ENCODE peak calls at places on chromosomes 13 and 19, in four cellular contexts. D is SK-N-DZ; S is activated CD4-positive, CD25-positive, alpha-beta regulatory T cell; R is HFF-Myc. V is an unnamed sample.

GRCh38 chr19:887072-887471 is 5.9 kb downstream of the MED16 start:
- DNase-seq in D (no peak), S (no peak), R (peak), V (no peak)

GRCh38 chr19:46209051-46209450 is 20.5 kb upstream of the IGFL1 start:
- DNase-seq in D (no peak), S (no peak), R (no peak), V (no peak)

GRCh38 chr13:39577833-39578232 is 25.2 kb downstream of the LHFPL6 start:
- DNase-seq in D (peak), S (no peak), R (no peak), V (no peak)

GRCh38 chr13:113990321-113990837 is 16.5 kb upstream of the C13orf46 start:
- DNase-seq in D (no peak), S (no peak), R (no peak), V (no peak)

GRCh38 chr13:49627831-49628652 is at the start of gene ARL11:
- DNase-seq in D (peak), S (peak), R (no peak), V (no peak)

GRCh38 chr13:30255696-30256095 is 51.7 kb downstream of the KATNAL1 start:
- DNase-seq in D (no peak), S (no peak), R (no peak), V (no peak)

GRCh38 chr19:42255766-42256750 is 1.1 kb upstream of the ERF start:
- DNase-seq in D (peak), S (no peak), R (no peak), V (peak)

GRCh38 chr13:44174769-44175425 is 198.7 kb upstream of the SERP2 start:
- DNase-seq in D (no peak), S (no peak), R (no peak), V (peak)

GRCh38 chr19:7908742-7909461 is 5.2 kb downstream of the MAP2K7 start:
- DNase-seq in D (no peak), S (no peak), R (no peak), V (no peak)

GRCh38 chr19:4911786-4912672 is 2.7 kb downstream of the UHRF1 start:
- DNase-seq in D (peak), S (peak), R (peak), V (no peak)

GRCh38 chr13:35554972-35555623 is 78.6 kb upstream of the MAB21L1 start:
- DNase-seq in D (peak), S (no peak), R (no peak), V (no peak)

GRCh38 chr19:38042132-38042531 is 135.1 kb downstream of the SIPA1L3 start:
- DNase-seq in D (no peak), S (no peak), R (no peak), V (no peak)

GRCh38 chr13:111623170-111623569 is 302.7 kb downstream of the TEX29 start:
- DNase-seq in D (no peak), S (no peak), R (no peak), V (no peak)

GRCh38 chr13:39452412-39452811 is 150.6 kb downstream of the LHFPL6 start:
- DNase-seq in D (peak), S (no peak), R (no peak), V (no peak)

GRCh38 chr13:112348642-112349345 is 27.4 kb upstream of the SPACA7 start:
- DNase-seq in D (no peak), S (no peak), R (no peak), V (no peak)

GRCh38 chr13:86946734-86947133 is 724.4 kb upstream of the SLITRK5 start:
- DNase-seq in D (peak), S (no peak), R (no peak), V (no peak)

GRCh38 chr13:23928985-23929384 is 31.7 kb upstream of the C1QTNF9B start:
- DNase-seq in D (no peak), S (no peak), R (peak), V (no peak)

GRCh38 chr19:33505823-33506222 is 15.8 kb downstream of the PEPD start:
- DNase-seq in D (no peak), S (no peak), R (no peak), V (no peak)

GRCh38 chr19:29696045-29696682 is 18.9 kb downstream of the C19orf12 start:
- DNase-seq in D (no peak), S (no peak), R (no peak), V (no peak)

GRCh38 chr13:25213716-25214115 is 41.6 kb upstream of the AMER2 start:
- DNase-seq in D (no peak), S (no peak), R (peak), V (no peak)

GRCh38 chr13:73521291-73521626 is 462.5 kb downstream of the KLF5 start:
- DNase-seq in D (no peak), S (no peak), R (no peak), V (no peak)

GRCh38 chr19:45952691-45953505 is 20.8 kb downstream of the NOVA2 start:
- DNase-seq in D (no peak), S (no peak), R (peak), V (no peak)

GRCh38 chr19:48445256-48445605 is 552 bp upstream of the GRWD1 start:
- DNase-seq in D (peak), S (no peak), R (peak), V (peak)

V was measured in SK-N-MC.